ENCODE peak calls at places on chromosomes 11 and 22, in ten cellular contexts. B is BJ, X is C1 segment of cervical spinal cord, P is WERI-Rb-1, J is omental fat pad, H is AG20443, T is fibroblast of pulmonary artery, K is SJSA1, E is HuH-7, A is tibial artery. N is an unnamed sample.

GRCh38 chr11:60872952-60873524 is 5.7 kb downstream of the ZP1 start:
- DNase-seq in B (peak; percentile 21), X (no peak), P (peak; percentile 5), J (no peak), H (peak; percentile 80), T (peak; percentile 88), K (peak; percentile 70), E (no peak), A (no peak), N (no peak)

GRCh38 chr22:29079218-29079901 is 6.5 kb downstream of the KREMEN1 start:
- DNase-seq in B (no peak), X (no peak), P (peak; percentile 38), J (no peak), H (peak; percentile 26), T (no peak), K (no peak), E (no peak), A (no peak), N (no peak)

GRCh38 chr11:69360606-69361005 is 66.7 kb downstream of the MYEOV start:
- DNase-seq in B (no peak), X (no peak), P (no peak), J (no peak), H (no peak), T (no peak), K (peak; percentile 55), E (no peak), A (no peak), N (no peak)

GRCh38 chr11:32231909-32232493 is 141.1 kb downstream of the RCN1 start:
- DNase-seq in B (no peak), X (no peak), P (peak; percentile 55), J (no peak), H (peak; percentile 59), T (peak; percentile 56), K (no peak), E (peak; percentile 59), A (no peak), N (no peak)

GRCh38 chr22:50201191-50202129 is 649 bp downstream of the SELENOO start:
- DNase-seq in B (no peak), X (no peak), P (no peak), J (no peak), H (peak; percentile 66), T (no peak), K (no peak), E (peak; percentile 70), A (no peak), N (no peak)

GRCh38 chr11:96714689-96715088 is 324.9 kb downstream of the JRKL start:
- DNase-seq in B (no peak), X (no peak), P (no peak), J (no peak), H (no peak), T (no peak), K (no peak), E (no peak), A (no peak), N (no peak)

GRCh38 chr22:45218974-45219373 is 21.7 kb downstream of the KIAA0930 start:
- DNase-seq in B (no peak), X (no peak), P (no peak), J (no peak), H (no peak), T (no peak), K (no peak), E (no peak), A (no peak), N (no peak)

GRCh38 chr11:108906826-108907225 is 242.0 kb downstream of the DDX10 start:
- DNase-seq in B (no peak), X (no peak), P (no peak), J (no peak), H (no peak), T (no peak), K (no peak), E (no peak), A (no peak), N (no peak)

GRCh38 chr11:35982061-35982460 is 38.2 kb downstream of the LDLRAD3 start:
- DNase-seq in B (no peak), X (no peak), P (no peak), J (no peak), H (no peak), T (no peak), K (no peak), E (no peak), A (no peak), N (no peak)

GRCh38 chr11:46361283-46362145 is 14.3 kb downstream of the DGKZ start:
- DNase-seq in B (no peak), X (no peak), P (peak; percentile 79), J (no peak), H (peak; percentile 81), T (peak; percentile 67), K (no peak), E (no peak), A (peak; percentile 64), N (peak; percentile 40)

GRCh38 chr11:64559351-64560138 is 31.5 kb upstream of the SLC22A12 start:
- DNase-seq in B (no peak), X (no peak), P (no peak), J (no peak), H (no peak), T (no peak), K (no peak), E (no peak), A (no peak), N (no peak)

GRCh38 chr11:113865873-113866272 is 9.5 kb downstream of the USP28 start:
- DNase-seq in B (no peak), X (no peak), P (no peak), J (no peak), H (no peak), T (no peak), K (no peak), E (no peak), A (no peak), N (no peak)

GRCh38 chr22:36383110-36383581 is 4.6 kb downstream of the MYH9 start:
- DNase-seq in B (no peak), X (no peak), P (no peak), J (no peak), H (no peak), T (peak; percentile 59), K (peak; percentile 67), E (no peak), A (no peak), N (no peak)

GRCh38 chr22:46996595-46997310 is 234.3 kb downstream of the TBC1D22A start:
- DNase-seq in B (no peak), X (no peak), P (peak; percentile 51), J (no peak), H (no peak), T (no peak), K (no peak), E (peak; percentile 76), A (no peak), N (no peak)

GRCh38 chr11:8192016-8192895 is 23.4 kb upstream of the RIC3 start:
- DNase-seq in B (peak; percentile 3), X (peak; percentile 31), P (peak; percentile 79), J (no peak), H (peak; percentile 89), T (peak; percentile 78), K (peak; percentile 44), E (peak; percentile 85), A (peak; percentile 65), N (peak; percentile 62)

GRCh38 chr22:17077255-17077654 is 7.5 kb upstream of the IL17RA start:
- DNase-seq in B (peak; percentile 58), X (no peak), P (no peak), J (no peak), H (peak; percentile 69), T (no peak), K (peak; percentile 80), E (no peak), A (no peak), N (no peak)

GRCh38 chr11:95345243-95345642 is 114.2 kb upstream of the SESN3 start:
- DNase-seq in B (no peak), X (no peak), P (no peak), J (no peak), H (no peak), T (no peak), K (no peak), E (no peak), A (no peak), N (no peak)

GRCh38 chr11:7020183-7020917 is at the start of the genes NLRP14 and ZNF214:
- DNase-seq in B (peak; percentile 70), X (peak; percentile 54), P (peak; percentile 94), J (peak; percentile 82), H (peak; percentile 99), T (peak; percentile 94), K (peak; percentile 43), E (peak; percentile 90), A (peak; percentile 92), N (peak; percentile 82)

GRCh38 chr11:122843281-122844150 is 5.2 kb downstream of the CRTAM start:
- DNase-seq in B (no peak), X (no peak), P (peak; percentile 31), J (no peak), H (no peak), T (no peak), K (no peak), E (no peak), A (no peak), N (no peak)

GRCh38 chr22:19714320-19715252 is at the start of gene SEPTIN5:
- DNase-seq in B (no peak), X (no peak), P (no peak), J (no peak), H (peak; percentile 58), T (no peak), K (no peak), E (no peak), A (no peak), N (no peak)

GRCh38 chr22:37822079-37822833 is 926 bp upstream of the GALR3 start:
- DNase-seq in B (no peak), X (no peak), P (no peak), J (no peak), H (no peak), T (no peak), K (no peak), E (peak; percentile 63), A (no peak), N (no peak)

N was measured in hippocampal formation.